ENCODE peak calls at places on chromosomes 12 and 14, in six cellular contexts. Q is upper lobe of left lung, Z is upper lobe of right lung, I is neuronal stem cell, B is T-helper 1 cell, U is fibroblast of lung. J is an unnamed sample.

GRCh38 chr12:119780786-119781434 is 96.2 kb downstream of the CIT start:
- DNase-seq in Q (no peak), Z (no peak), I (peak; percentile 9), B (no peak), U (peak; percentile 46), J (no peak)

GRCh38 chr14:93794756-93795155 is 6.5 kb upstream of the PRIMA1 start:
- DNase-seq in Q (no peak), Z (no peak), I (no peak), B (no peak), U (no peak), J (no peak)

GRCh38 chr14:78519863-78520262 is 349.7 kb downstream of the NRXN3 start:
- DNase-seq in Q (no peak), Z (no peak), I (peak; percentile 72), B (no peak), U (peak; percentile 9), J (no peak)

GRCh38 chr14:28765907-28766504 is 581 bp upstream of the FOXG1 start:
- DNase-seq in Q (peak; percentile 76), Z (no peak), I (no peak), B (no peak), U (peak; percentile 19), J (no peak)

GRCh38 chr12:62618948-62619347 is 152.3 kb downstream of the MON2 start:
- DNase-seq in Q (no peak), Z (no peak), I (no peak), B (no peak), U (no peak), J (no peak)

GRCh38 chr12:120252071-120252906 is 13.2 kb downstream of the PXN start:
- DNase-seq in Q (no peak), Z (no peak), I (no peak), B (peak; percentile 50), U (no peak), J (peak; percentile 30)

GRCh38 chr12:66187822-66188221 is 1.2 kb upstream of the IRAK3 start:
- DNase-seq in Q (no peak), Z (no peak), I (no peak), B (no peak), U (no peak), J (no peak)

GRCh38 chr14:61515436-61516124 is 179.7 kb upstream of the HIF1A start:
- DNase-seq in Q (no peak), Z (no peak), I (no peak), B (no peak), U (no peak), J (no peak)

GRCh38 chr12:76029982-76030377 is 1.6 kb downstream of the PHLDA1 start:
- DNase-seq in Q (peak; percentile 85), Z (peak; percentile 60), I (no peak), B (no peak), U (peak; percentile 42), J (no peak)

GRCh38 chr14:100782516-100783320 is 43.2 kb upstream of the MEG3 start:
- DNase-seq in Q (no peak), Z (peak; percentile 40), I (no peak), B (no peak), U (no peak), J (no peak)

GRCh38 chr12:62426095-62426488 is 40.5 kb upstream of the MON2 start:
- DNase-seq in Q (no peak), Z (no peak), I (no peak), B (no peak), U (peak; percentile 42), J (peak; percentile 13)

GRCh38 chr12:104588048-104588942 is 131.5 kb downstream of the CHST11 start:
- DNase-seq in Q (no peak), Z (no peak), I (no peak), B (no peak), U (peak; percentile 89), J (no peak)

GRCh38 chr12:48973992-48974673 is 2.6 kb upstream of the WNT10B start:
- DNase-seq in Q (peak; percentile 77), Z (peak; percentile 76), I (no peak), B (no peak), U (peak; percentile 57), J (no peak)

GRCh38 chr12:131007031-131007793 is 53.5 kb downstream of the ADGRD1 start:
- DNase-seq in Q (no peak), Z (no peak), I (no peak), B (no peak), U (no peak), J (no peak)

J was measured in GF-D8.